ENCODE peak calls at places on chromosomes 7 and 10, in five cellular contexts. O is cardiac fibroblast; I is CMK; V is substantia nigra; F is stimulated activated naive CD8-positive, alpha-beta T cell treated with anti-CD3 and anti-CD28 coated beads, Interleukin-15, Interleukin-2, amounts not matched to agents 100 U/mL and 50 U/mL, for 24 hours. N is an unnamed sample.

GRCh38 chr7:42758124-42758523 is 153.7 kb downstream of the C7orf25 start:
- DNase-seq in O (no peak), I (no peak), F (no peak), V (no peak), N (no peak)

GRCh38 chr7:150978136-150978789 is at the start of gene KCNH2:
- DNase-seq in V (peak), O (no peak), F (no peak), I (no peak), N (peak)

GRCh38 chr7:153190452-153190851 is 430.9 kb downstream of the ACTR3B start:
- DNase-seq in O (no peak), F (no peak), I (no peak), V (no peak), N (peak)

GRCh38 chr7:2019693-2020511 is 212.8 kb downstream of the MAD1L1 start:
- DNase-seq in O (peak), F (peak), V (no peak), I (peak), N (no peak)

GRCh38 chr10:93352638-93353383 is 129.3 kb downstream of the MYOF start:
- DNase-seq in F (no peak), O (peak), V (no peak), I (no peak), N (peak)

GRCh38 chr7:105638942-105639495 is 57.7 kb upstream of the EFCAB10 start:
- DNase-seq in F (no peak), I (no peak), V (no peak), O (no peak), N (no peak)

GRCh38 chr7:50355817-50356178 is 51.3 kb downstream of the IKZF1 start:
- DNase-seq in F (no peak), O (no peak), V (no peak), I (no peak), N (no peak)

GRCh38 chr10:124688889-124689670 is 55.1 kb downstream of the FAM53B start:
- DNase-seq in F (peak), I (no peak), O (no peak), V (no peak), N (no peak)

GRCh38 chr10:119132521-119133345 is 28.8 kb downstream of the DENND10 start:
- DNase-seq in I (no peak), F (no peak), V (peak), O (no peak), N (no peak)

GRCh38 chr10:70694410-70695179 is 22.3 kb downstream of the ADAMTS14 start:
- DNase-seq in F (no peak), O (peak), I (no peak), V (no peak), N (no peak)

GRCh38 chr10:12656518-12657142 is 307.3 kb downstream of the CAMK1D start:
- DNase-seq in O (peak), I (no peak), F (no peak), V (no peak), N (peak)

GRCh38 chr7:71303566-71303965 is 171.6 kb downstream of the GALNT17 start:
- DNase-seq in O (no peak), F (no peak), I (no peak), V (no peak), N (no peak)

GRCh38 chr7:43674559-43675436 is 54.5 kb downstream of the COA1 start:
- DNase-seq in F (no peak), O (peak), I (no peak), V (no peak), N (no peak)

GRCh38 chr10:122206471-122207065 is 64.5 kb upstream of the BTBD16 start:
- DNase-seq in O (peak), F (no peak), V (no peak), I (no peak), N (no peak)

GRCh38 chr10:127148933-127149220 is 47.5 kb downstream of the INSYN2A start:
- DNase-seq in V (no peak), F (no peak), O (peak), I (no peak), N (no peak)

GRCh38 chr7:102287465-102288146 is 938 bp downstream of the SH2B2 start:
- DNase-seq in V (peak), O (peak), I (no peak), F (peak), N (no peak)